ENCODE peak calls at places on chromosomes 12 and 14, in six cellular contexts. S is Caki2, H is H7, I is cardiac fibroblast, W is hypothalamus, R is B cell. B is an unnamed sample.

GRCh38 chr14:20652996-20653975 is 11.8 kb upstream of the OR6S1 start:
- DNase-seq in S (peak), H (peak), I (peak), W (no peak), R (peak), B (peak)

GRCh38 chr12:91767237-91767636 is 378.4 kb downstream of the BTG1 start:
- DNase-seq in S (no peak), H (no peak), I (no peak), W (no peak), R (no peak), B (no peak)

GRCh38 chr12:59823535-59823934 is 227.7 kb downstream of the SLC16A7 start:
- DNase-seq in S (no peak), H (no peak), I (no peak), W (no peak), R (no peak), B (no peak)

GRCh38 chr12:113235976-113236375 is 14.7 kb downstream of the TPCN1 start:
- DNase-seq in S (no peak), H (no peak), I (no peak), W (no peak), R (no peak), B (no peak)

GRCh38 chr12:83092101-83092500 is 405.4 kb downstream of the TMTC2 start:
- DNase-seq in S (no peak), H (peak), I (no peak), W (no peak), R (no peak), B (peak)

GRCh38 chr14:55929136-55929535 is 189.1 kb upstream of the PELI2 start:
- DNase-seq in S (no peak), H (peak), I (no peak), W (no peak), R (no peak), B (no peak)

GRCh38 chr14:104181761-104182530 is 43.6 kb downstream of the KIF26A start:
- DNase-seq in S (no peak), H (no peak), I (no peak), W (no peak), R (no peak), B (no peak)

GRCh38 chr14:92581966-92582566 is 68.5 kb downstream of the RIN3 start:
- DNase-seq in S (no peak), H (no peak), I (no peak), W (no peak), R (no peak), B (no peak)

GRCh38 chr12:117836999-117837736 is 131.6 kb downstream of the KSR2 start:
- DNase-seq in S (peak), H (peak), I (peak), W (peak), R (peak), B (peak)

GRCh38 chr12:19338405-19338804 is 100.9 kb upstream of the AEBP2 start:
- DNase-seq in S (no peak), H (no peak), I (no peak), W (no peak), R (no peak), B (no peak)

GRCh38 chr14:94769413-94770250 is at the start of gene GSC:
- DNase-seq in S (peak), H (peak), I (peak), W (no peak), R (peak), B (no peak)

GRCh38 chr14:64292197-64292596 is 2.0 kb downstream of the ESR2 start:
- DNase-seq in S (no peak), H (no peak), I (no peak), W (no peak), R (no peak), B (no peak)

GRCh38 chr12:442235-442884 is 17.4 kb upstream of the B4GALNT3 start:
- DNase-seq in S (peak), H (peak), I (peak), W (peak), R (peak), B (peak)